ENCODE peak calls at places on chromosomes 13 and 19, in five cellular contexts. G, D, R, Y and F are unnamed samples.

GRCh38 chr13:80605743-80606142 is 264.8 kb upstream of the SPRY2 start:
- DNase-seq in G (no peak), D (no peak), R (no peak), Y (no peak), F (no peak)

GRCh38 chr13:112053744-112054615 is 13.0 kb upstream of the SOX1 start:
- DNase-seq in G (no peak), D (peak), R (peak), Y (no peak), F (no peak)

GRCh38 chr13:47478985-47479384 is 522.1 kb downstream of the SUCLA2 start:
- DNase-seq in G (no peak), D (no peak), R (no peak), Y (no peak), F (no peak)

GRCh38 chr13:80341771-80342271 is 895 bp upstream of the SPRY2 start:
- DNase-seq in G (peak), D (peak), R (peak), Y (peak), F (no peak)

GRCh38 chr19:4234862-4235201 is 5.5 kb downstream of the EBI3 start:
- DNase-seq in G (no peak), D (no peak), R (no peak), Y (no peak), F (no peak)

GRCh38 chr19:958967-959685 is 25.0 kb upstream of the WDR18 start:
- DNase-seq in G (peak), D (no peak), R (no peak), Y (no peak), F (peak)

GRCh38 chr13:45674908-45675307 is 27.2 kb upstream of the CBY2 start:
- DNase-seq in G (peak), D (peak), R (peak), Y (no peak), F (peak)

GRCh38 chr13:78586706-78587105 is 16.6 kb downstream of the POU4F1 start:
- DNase-seq in G (no peak), D (peak), R (peak), Y (no peak), F (no peak)

GRCh38 chr19:51735759-51736449 is 12.1 kb upstream of the HAS1 start:
- DNase-seq in G (no peak), D (no peak), R (no peak), Y (no peak), F (no peak)

GRCh38 chr13:80132741-80133601 is 208.0 kb downstream of the SPRY2 start:
- DNase-seq in G (peak), D (peak), R (peak), Y (peak), F (peak)

GRCh38 chr19:35665604-35666003 is 713 bp upstream of the UPK1A start:
- DNase-seq in G (no peak), D (no peak), R (no peak), Y (no peak), F (no peak)

GRCh38 chr13:113732176-113732960 is 26.7 kb upstream of the TMEM255B start:
- DNase-seq in G (no peak), D (no peak), R (no peak), Y (no peak), F (no peak)

GRCh38 chr19:1251233-1251502 is 2.8 kb downstream of the MIDN start:
- DNase-seq in G (peak), D (peak), R (no peak), Y (peak), F (peak)

GRCh38 chr19:39363909-39364457 is 21.8 kb downstream of the SAMD4B start:
- DNase-seq in G (no peak), D (no peak), R (no peak), Y (no peak), F (no peak)

GRCh38 chr19:38792250-38793111 is 3.5 kb downstream of the LGALS7B start:
- DNase-seq in G (no peak), D (no peak), R (peak), Y (no peak), F (no peak)

GRCh38 chr13:75685239-75685697 is 49.1 kb downstream of the LMO7 start:
- DNase-seq in G (no peak), D (peak), R (peak), Y (peak), F (peak)

GRCh38 chr19:1232652-1233360 is 5.0 kb downstream of the CBARP start:
- DNase-seq in G (peak), D (no peak), R (no peak), Y (peak), F (no peak)

GRCh38 chr13:42807866-42808265 is 26.5 kb downstream of the FAM216B start:
- DNase-seq in G (no peak), D (no peak), R (no peak), Y (no peak), F (peak)

GRCh38 chr13:93672996-93673395 is 446.4 kb downstream of the GPC6 start:
- DNase-seq in G (no peak), D (no peak), R (no peak), Y (no peak), F (no peak)

GRCh38 chr19:6886272-6886671 is 1.1 kb upstream of the ADGRE1 start:
- DNase-seq in G (no peak), D (no peak), R (no peak), Y (no peak), F (no peak)

GRCh38 chr13:48585456-48585840 is 52.6 kb upstream of the RCBTB2 start:
- DNase-seq in G (no peak), D (peak), R (peak), Y (peak), F (peak)

GRCh38 chr13:21326155-21327030 is 132.7 kb downstream of the ZDHHC20 start:
- DNase-seq in G (peak), D (peak), R (peak), Y (peak), F (peak)

GRCh38 chr13:111652676-111653075 is 332.2 kb downstream of the TEX29 start:
- DNase-seq in G (no peak), D (no peak), R (no peak), Y (no peak), F (no peak)

GRCh38 chr13:25468330-25469178 is 96.8 kb downstream of the ATP8A2 start:
- DNase-seq in G (peak), D (peak), R (peak), Y (no peak), F (peak)

GRCh38 chr13:46116653-46117502 is 12.0 kb upstream of the CPB2 start:
- DNase-seq in G (no peak), D (no peak), R (no peak), Y (no peak), F (no peak)

GRCh38 chr19:12675940-12676339 is 5.7 kb downstream of the DHPS start:
- DNase-seq in G (no peak), D (no peak), R (no peak), Y (no peak), F (no peak)
- H2AFZ ChIP-seq in G (no peak), D (no peak), R (no peak), Y (no peak), F (no peak)

GRCh38 chr19:11480081-11480926 is 542 bp downstream of the ELAVL3 start:
- DNase-seq in G (no peak), D (no peak), R (peak), Y (no peak), F (no peak)
- H3K4me3 ChIP-seq in G (no peak), D (peak), R (peak), Y (no peak), F (no peak)

DNA sequence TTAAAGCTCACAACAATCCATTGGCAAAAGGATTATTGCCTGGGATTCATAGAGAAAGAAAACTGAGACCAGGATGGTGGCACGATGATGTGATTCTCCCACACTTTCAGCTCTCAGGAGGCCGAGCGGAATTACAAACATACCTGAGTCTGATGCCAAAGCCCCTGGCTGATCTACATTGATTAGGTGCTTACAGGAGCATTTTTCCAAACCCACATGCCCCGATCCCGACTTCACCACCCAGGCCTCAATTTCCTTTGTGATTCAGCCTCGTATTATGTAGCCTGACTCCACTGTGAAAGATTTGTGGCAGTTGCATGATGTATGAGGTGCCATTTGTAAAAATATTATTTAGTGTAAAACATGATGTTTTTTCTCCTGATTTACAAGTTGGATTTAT is 118.1 kb downstream of the TSHZ3 start:
- DNase-seq in G (no peak), D (no peak), R (no peak), Y (no peak), F (no peak)
- H2AFZ ChIP-seq in G (no peak), D (no peak), R (peak), Y (no peak), F (peak)

GRCh38 chr19:13838071-13838942 is 38.6 kb upstream of the NANOS3 start:
- DNase-seq in G (no peak), D (no peak), R (no peak), Y (no peak), F (no peak)
- H3K4me3 ChIP-seq in G (no peak), D (no peak), R (no peak), Y (peak), F (peak)

DNA sequence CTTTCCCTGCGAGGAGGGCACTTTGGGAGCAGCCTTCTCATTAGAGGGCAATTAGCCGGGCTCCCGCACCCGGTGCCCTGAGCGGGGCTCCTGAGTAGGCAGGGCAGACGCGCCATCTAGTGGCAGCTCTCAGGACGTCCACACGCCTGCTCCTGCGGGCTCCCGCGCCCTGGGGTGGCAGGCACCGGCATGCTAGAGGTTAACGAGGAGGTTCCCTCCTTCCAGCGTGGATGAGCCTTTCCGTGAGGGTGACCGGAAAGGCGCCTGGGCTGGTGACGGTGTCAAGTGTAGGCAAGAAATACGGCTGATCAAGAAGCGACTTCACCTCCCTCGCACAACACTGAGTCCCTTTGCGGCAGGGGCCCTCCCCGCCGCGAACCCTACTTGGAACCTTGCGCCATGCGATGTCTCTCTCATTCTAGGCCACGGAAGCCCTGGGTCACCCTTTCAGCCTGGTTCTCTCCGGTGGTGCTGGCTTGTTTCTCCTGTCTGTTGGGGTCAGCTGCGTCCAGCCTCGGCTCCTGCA is 67.7 kb downstream of the ALOX5AP start:
- DNase-seq in G (peak), D (peak), R (peak), Y (peak), F (peak)
- H2AFZ ChIP-seq in G (peak), D (peak), R (peak), Y (peak), F (peak)